ENCODE peak calls at places on chromosomes 4 and X, in six cellular contexts. K is H1, E is mesendoderm, S is IMR-90, Y is mesenchymal stem cell, V is trophoblast cell. O is an unnamed sample.

GRCh38 chrX:19017271-19017670 is 33.4 kb upstream of the PHKA2 start:
- DNase-seq in Y (peak), S (peak), E (peak), K (no peak), V (peak), O (peak)

GRCh38 chrX:137236837-137237236 is 203.0 kb upstream of the GPR101 start:
- DNase-seq in S (no peak), V (no peak), E (no peak), K (no peak), Y (no peak), O (no peak)

GRCh38 chrX:130669233-130669632 is 233.8 kb downstream of the ENOX2 start:
- DNase-seq in V (no peak), K (no peak), Y (peak), E (no peak), S (peak), O (no peak)

GRCh38 chr4:25500626-25501318 is 123.7 kb downstream of the ANAPC4 start:
- DNase-seq in S (no peak), K (no peak), V (no peak), Y (no peak), E (no peak), O (no peak)

GRCh38 chr4:56477192-56477706 is 9.8 kb downstream of the SRP72 start:
- DNase-seq in K (no peak), S (no peak), E (no peak), V (no peak), Y (no peak), O (no peak)

GRCh38 chrX:151402719-151403390 is 5.8 kb downstream of the VMA21 start:
- DNase-seq in S (no peak), K (no peak), E (no peak), Y (no peak), V (no peak), O (no peak)

GRCh38 chr4:154658680-154659402 is 46.4 kb upstream of the FGG start:
- DNase-seq in K (no peak), Y (no peak), E (no peak), S (no peak), V (no peak), O (no peak)

GRCh38 chr4:8516996-8517550 is 63.1 kb upstream of the GPR78 start:
- DNase-seq in K (no peak), Y (no peak), S (no peak), V (peak), E (no peak), O (no peak)

GRCh38 chrX:85111347-85111746 is 107.7 kb downstream of the APOOL start:
- DNase-seq in V (no peak), K (no peak), S (peak), Y (no peak), E (no peak), O (peak)

GRCh38 chr4:95511477-95511876 is 37.3 kb downstream of the UNC5C start:
- DNase-seq in Y (no peak), E (no peak), V (no peak), K (no peak), S (no peak), O (no peak)

GRCh38 chr4:24278693-24279092 is 305.7 kb downstream of the DHX15 start:
- DNase-seq in S (peak), Y (peak), V (no peak), K (no peak), E (no peak), O (no peak)

DNA sequence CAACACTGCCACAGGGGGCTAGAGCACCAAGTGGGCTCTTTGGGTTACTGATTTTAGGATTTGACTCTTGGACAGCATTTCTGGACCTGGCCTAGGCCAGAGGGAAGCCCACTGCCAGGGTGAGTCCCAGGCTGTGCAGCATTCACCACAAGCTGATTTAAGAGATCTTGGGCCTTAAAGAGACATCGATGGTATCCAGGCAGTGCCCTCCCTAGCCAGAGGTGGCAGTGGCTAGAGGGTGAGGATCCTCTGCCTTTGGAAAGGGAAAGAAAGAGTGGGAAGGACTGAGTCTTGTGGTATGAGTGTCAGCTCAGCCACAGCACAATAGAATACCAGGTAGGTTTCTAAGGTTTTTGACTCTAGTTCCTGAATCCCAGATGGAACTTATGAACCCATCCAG is 613.9 kb downstream of the FAT4 start:
- DNase-seq in V (no peak), E (peak), S (no peak), K (no peak), Y (no peak), O (no peak)
- H3K4me3 ChIP-seq in V (no peak), E (no peak), S (no peak), K (no peak), Y (no peak), O (no peak)

GRCh38 chr4:134057356-134057755 is 144.2 kb downstream of the PABPC4L start:
- DNase-seq in Y (no peak), K (no peak), S (no peak), V (no peak), E (no peak), O (no peak)
- H2AK5ac ChIP-seq in Y (no peak), K (no peak), S (no peak), V (no peak), E (no peak), O (no peak)

DNA sequence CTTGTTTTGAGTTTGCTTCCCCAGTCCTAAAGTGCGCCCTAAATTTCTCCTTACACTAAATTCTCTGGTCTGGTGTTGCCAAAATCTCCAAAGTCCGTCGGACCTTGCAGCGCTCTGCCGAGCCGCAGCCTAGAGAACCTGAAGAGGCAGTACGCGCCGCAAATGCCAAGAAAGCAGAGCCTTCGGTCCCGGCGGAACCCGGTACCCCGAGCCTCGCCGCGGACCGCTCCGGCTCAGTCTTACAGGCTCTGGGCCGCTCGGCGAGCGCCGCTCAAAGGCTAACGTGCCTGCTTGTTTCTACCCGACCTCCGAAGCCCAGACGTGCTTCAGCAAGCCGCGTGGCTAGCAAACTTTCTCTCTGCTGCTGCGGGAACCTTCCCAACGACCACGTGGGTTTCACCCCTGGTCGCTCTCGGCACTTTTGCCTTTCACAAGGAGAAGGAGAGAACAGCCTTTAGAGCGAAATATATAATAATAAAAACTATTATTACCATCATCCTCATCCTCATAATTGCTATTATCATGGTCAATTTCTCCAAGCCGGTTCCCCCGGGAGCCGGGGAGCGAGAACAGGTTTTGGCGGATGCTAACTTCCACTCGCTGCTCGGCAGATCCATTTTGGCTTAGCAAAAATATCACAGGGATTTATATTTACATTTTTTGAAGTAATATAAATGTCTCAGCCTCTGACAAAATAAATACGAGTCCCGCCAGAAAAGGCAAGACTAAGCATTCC is 2.2 kb upstream of the HTR2C start:
- DNase-seq in V (no peak), E (peak), Y (peak), K (no peak), S (no peak), O (peak)
- H3K4me2 ChIP-seq in V (peak), E (peak), Y (peak), K (peak), S (no peak), O (peak)

GRCh38 chr4:101175896-101176676 is 171.2 kb downstream of the PPP3CA start:
- DNase-seq in S (no peak), Y (no peak), V (no peak), K (no peak), E (no peak), O (no peak)
- H3K4me3 ChIP-seq in S (no peak), Y (no peak), V (no peak), K (no peak), E (no peak), O (no peak)

GRCh38 chrX:114038358-114038757 is 545.5 kb upstream of the HTR2C start:
- DNase-seq in E (peak), S (no peak), K (no peak), V (no peak), Y (no peak), O (no peak)

DNA sequence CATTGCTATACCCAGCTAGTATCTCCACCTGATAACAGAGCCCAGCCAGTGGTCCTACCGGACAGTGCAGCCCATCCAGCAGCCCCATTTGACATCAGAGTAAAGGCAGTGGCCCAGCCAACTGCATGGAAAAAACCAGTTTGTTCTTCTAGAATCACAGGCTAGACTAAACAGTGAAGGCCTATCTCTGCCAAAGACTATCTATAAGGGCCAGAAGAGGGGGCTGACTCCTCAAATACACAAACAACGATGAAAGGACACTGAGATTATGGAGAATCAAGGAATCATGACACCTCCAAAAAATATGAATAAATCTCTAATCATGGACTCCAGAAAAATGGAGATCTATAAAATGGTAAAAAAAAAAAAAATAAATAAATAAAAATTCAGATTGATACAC is 546.4 kb upstream of the HTR2C start:
- DNase-seq in K (no peak), S (no peak), E (peak), Y (no peak), V (no peak), O (no peak)
- H2AK5ac ChIP-seq in K (peak), S (no peak), E (no peak), Y (no peak), V (no peak), O (no peak)

GRCh38 chr4:127579821-127580220 is 52.9 kb upstream of the INTU start:
- DNase-seq in Y (no peak), V (no peak), K (no peak), S (no peak), E (no peak), O (no peak)

GRCh38 chr4:127578967-127579366 is 53.8 kb upstream of the INTU start:
- DNase-seq in Y (no peak), S (no peak), E (no peak), V (no peak), K (no peak), O (no peak)

GRCh38 chr4:127575888-127576287 is 56.9 kb upstream of the INTU start:
- DNase-seq in V (no peak), S (no peak), Y (peak), E (no peak), K (no peak), O (no peak)

GRCh38 chr4:127580300-127580699 is 52.5 kb upstream of the INTU start:
- DNase-seq in Y (no peak), E (no peak), V (no peak), S (no peak), K (no peak), O (no peak)

GRCh38 chr4:127574643-127575042 is 58.1 kb upstream of the INTU start:
- DNase-seq in Y (no peak), S (no peak), V (no peak), K (no peak), E (peak), O (no peak)
- H3K4me2 ChIP-seq in Y (no peak), S (no peak), V (no peak), K (no peak), E (no peak), O (no peak)

GRCh38 chr4:76688737-76689078 is 209.2 kb downstream of the SOWAHB start:
- DNase-seq in K (no peak), E (no peak), V (no peak), S (peak), Y (no peak), O (no peak)
- H3K4me3 ChIP-seq in K (peak), E (no peak), V (no peak), S (peak), Y (no peak), O (peak)

GRCh38 chrX:16579517-16579916 is 70.4 kb upstream of the S100G start:
- DNase-seq in S (no peak), V (no peak), Y (no peak), E (no peak), K (no peak), O (no peak)

GRCh38 chrX:16577483-16578029 is 72.4 kb upstream of the S100G start:
- DNase-seq in K (no peak), E (peak), S (no peak), Y (no peak), V (no peak), O (peak)

GRCh38 chrX:16573781-16574180 is 76.2 kb upstream of the S100G start:
- DNase-seq in Y (peak), S (peak), V (peak), K (no peak), E (peak), O (no peak)

DNA sequence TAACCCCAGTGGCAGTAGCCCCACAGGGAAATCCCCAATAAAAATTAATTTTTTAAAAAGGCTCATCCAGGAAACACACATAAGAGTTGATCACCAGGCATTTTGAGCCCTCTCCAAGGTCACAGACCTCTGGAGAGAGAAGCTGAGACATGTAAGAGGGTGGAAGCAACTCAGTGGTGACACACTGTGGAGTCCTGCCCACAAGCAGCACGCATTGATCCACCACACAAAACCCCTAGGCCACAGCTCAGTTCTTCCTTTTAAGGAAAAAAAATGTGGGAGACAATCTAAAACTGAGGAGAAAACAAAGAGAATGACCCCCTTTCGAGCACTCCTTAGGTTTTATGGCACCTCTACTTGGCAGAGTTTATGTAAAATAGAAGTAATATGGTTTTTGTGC is 71.7 kb upstream of the S100G start:
- DNase-seq in E (peak), Y (peak), K (no peak), S (peak), V (no peak), O (no peak)
- H2AK5ac ChIP-seq in E (no peak), Y (no peak), K (no peak), S (no peak), V (no peak), O (no peak)

GRCh38 chrX:13078739-13079444 is 34.5 kb upstream of the FAM9C start:
- DNase-seq in V (no peak), Y (peak), S (peak), K (no peak), E (no peak), O (no peak)
- H3K4me2 ChIP-seq in V (no peak), Y (no peak), S (peak), K (no peak), E (no peak), O (no peak)